ENCODE peak calls at places on chromosomes 4 and X, in ten cellular contexts. C, U, O, F, Z, J, Q, Y, R and S are unnamed samples.

GRCh38 chr4:173317003-173317402 is 17.2 kb downstream of the HMGB2 start:
- DNase-seq in C (no peak), U (no peak), O (no peak), F (no peak), Z (no peak), J (no peak), Q (no peak), Y (no peak), R (no peak), S (no peak)

GRCh38 chr4:184101711-184102110 is 116.0 kb downstream of the ENPP6 start:
- DNase-seq in C (no peak), U (no peak), O (no peak), F (no peak), Z (no peak), J (no peak), Q (no peak), Y (no peak), R (no peak), S (no peak)

GRCh38 chr4:37381040-37381668 is 136.6 kb downstream of the NWD2 start:
- DNase-seq in C (no peak), U (no peak), O (no peak), F (no peak), Z (no peak), J (no peak), Q (no peak), Y (no peak), R (no peak), S (no peak)

GRCh38 chrX:6505960-6506359 is 29.0 kb downstream of the VCX3A start:
- DNase-seq in C (no peak), U (no peak), O (no peak), F (no peak), Z (no peak), J (no peak), Q (no peak), Y (no peak), R (no peak), S (no peak)

GRCh38 chrX:38891641-38892413 is 90.6 kb downstream of the MID1IP1 start:
- DNase-seq in C (peak), U (no peak), O (no peak), F (no peak), Z (peak), J (no peak), Q (no peak), Y (peak), R (no peak), S (no peak)

GRCh38 chr4:129109965-129110824 is 14.2 kb downstream of the C4orf33 start:
- DNase-seq in C (no peak), U (no peak), O (no peak), F (no peak), Z (no peak), J (no peak), Q (no peak), Y (no peak), R (no peak), S (no peak)

GRCh38 chr4:56654238-56654632 is 26.9 kb downstream of the HOPX start:
- DNase-seq in C (no peak), U (no peak), O (no peak), F (peak), Z (no peak), J (no peak), Q (no peak), Y (peak), R (no peak), S (no peak)

GRCh38 chr4:82594466-82594865 is 32.7 kb upstream of the TMEM150C start:
- DNase-seq in C (no peak), U (no peak), O (no peak), F (no peak), Z (no peak), J (no peak), Q (no peak), Y (peak), R (no peak), S (no peak)

GRCh38 chrX:42242044-42242443 is 318.7 kb upstream of the CASK start:
- DNase-seq in C (no peak), U (no peak), O (no peak), F (no peak), Z (no peak), J (no peak), Q (no peak), Y (no peak), R (no peak), S (no peak)
- TF ChIP-seq CTCF in C (no peak), U (no peak), O (no peak), F (no peak), Z (no peak), J (no peak), Q (no peak), Y (no peak), R (no peak), S (no peak)

GRCh38 chr4:38993683-38994082 is 38.5 kb downstream of the TMEM156 start:
- DNase-seq in C (no peak), U (no peak), O (no peak), F (no peak), Z (no peak), J (no peak), Q (no peak), Y (no peak), R (peak), S (no peak)
- TF ChIP-seq CTCF in C (peak), U (no peak), O (peak), F (peak), Z (no peak), J (peak), Q (no peak), Y (peak), R (peak), S (no peak)

DNA sequence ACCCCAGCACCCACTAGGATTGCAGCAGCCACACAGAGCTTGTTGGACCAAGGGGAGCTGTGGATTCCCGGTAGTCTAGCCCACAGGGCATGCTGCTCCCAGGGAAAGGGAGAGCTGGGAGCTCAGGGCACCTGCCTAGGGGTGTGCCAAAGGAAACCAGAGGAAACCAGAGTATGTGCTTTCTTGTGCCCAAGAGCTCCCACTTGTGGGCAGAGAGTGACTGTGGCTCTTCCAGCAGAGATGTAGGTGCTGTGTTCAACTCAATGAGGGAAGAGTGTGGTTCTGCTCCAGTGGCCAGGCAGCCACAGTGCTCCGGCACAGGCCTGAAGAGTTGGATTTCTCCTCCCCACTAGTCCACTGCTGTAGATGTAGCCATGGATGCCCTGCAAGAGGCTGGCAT is 1050.0 kb upstream of the INTU start:
- DNase-seq in C (no peak), U (peak), O (no peak), F (no peak), Z (peak), J (no peak), Q (no peak), Y (no peak), R (no peak), S (no peak)
- TF ChIP-seq CTCF in C (peak), U (no peak), O (peak), F (no peak), Z (peak), J (no peak), Q (no peak), Y (no peak), R (peak), S (no peak)

GRCh38 chr4:102620697-102621497 is 119.7 kb downstream of the NFKB1 start:
- DNase-seq in C (peak), U (peak), O (peak), F (peak), Z (peak), J (peak), Q (no peak), Y (peak), R (peak), S (peak)
- TF ChIP-seq CTCF in C (peak), U (peak), O (peak), F (peak), Z (peak), J (peak), Q (peak), Y (peak), R (peak), S (peak)

GRCh38 chr4:99201687-99202086 is 17.4 kb downstream of the ADH6 start:
- DNase-seq in C (no peak), U (no peak), O (peak), F (peak), Z (peak), J (no peak), Q (no peak), Y (no peak), R (no peak), S (no peak)
- TF ChIP-seq CTCF in C (peak), U (peak), O (no peak), F (peak), Z (no peak), J (peak), Q (no peak), Y (peak), R (no peak), S (no peak)

DNA sequence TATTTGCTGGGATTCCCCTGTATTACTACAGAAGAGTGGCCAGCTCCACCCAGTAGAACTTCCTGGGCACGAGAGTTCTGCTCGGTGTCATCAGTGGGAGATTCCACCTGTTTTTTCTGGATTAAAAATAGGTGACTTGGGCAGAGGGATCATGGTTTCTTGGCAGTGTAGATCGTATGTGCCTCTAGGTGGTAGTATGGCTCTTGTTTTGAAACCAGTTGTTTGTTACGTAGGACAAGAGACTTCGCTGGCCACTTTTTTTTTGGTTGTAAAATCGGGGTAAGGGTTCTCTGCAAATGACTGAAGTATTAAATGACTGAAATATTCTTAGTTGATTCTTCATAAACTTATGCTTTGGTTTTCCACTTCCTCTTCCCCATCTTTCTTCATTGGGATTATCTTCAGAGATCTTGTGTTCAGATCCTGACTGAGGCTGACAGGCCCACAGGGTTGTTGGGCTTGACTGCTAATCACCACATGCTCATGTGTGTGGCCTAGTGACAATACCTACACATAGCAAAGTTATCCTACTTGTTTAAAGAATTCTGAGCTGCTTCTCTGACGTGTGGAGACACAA is 43.8 kb upstream of the WDR1 start:
- DNase-seq in C (peak), U (peak), O (no peak), F (peak), Z (peak), J (no peak), Q (no peak), Y (no peak), R (peak), S (no peak)
- TF ChIP-seq CTCF in C (peak), U (peak), O (peak), F (peak), Z (peak), J (peak), Q (peak), Y (peak), R (peak), S (no peak)